ENCODE peak calls at places on chromosomes 7 and 10, in nine cellular contexts. B, H, K, T, Y, Z, F, U and R are unnamed samples.

GRCh38 chr10:116849271-116850057 is at the start of gene ENO4:
- DNase-seq in B (peak), H (peak), K (peak), T (peak), Y (peak), Z (peak), F (peak), U (no peak), R (peak)

GRCh38 chr7:70498232-70498631 is 633.7 kb upstream of the GALNT17 start:
- DNase-seq in B (no peak), H (no peak), K (peak), T (no peak), Y (no peak), Z (no peak), F (no peak), U (no peak), R (no peak)

GRCh38 chr7:725223-726005 is 1.1 kb upstream of the DNAAF5 start:
- DNase-seq in B (no peak), H (peak), K (peak), T (no peak), Y (peak), Z (no peak), F (no peak), U (peak), R (no peak)

GRCh38 chr10:8365935-8366911 is 311.7 kb downstream of the GATA3 start:
- DNase-seq in B (peak), H (peak), K (peak), T (no peak), Y (peak), Z (no peak), F (no peak), U (no peak), R (no peak)

GRCh38 chr7:115851291-115851690 is 179.3 kb downstream of the TFEC start:
- DNase-seq in B (peak), H (peak), K (peak), T (no peak), Y (peak), Z (no peak), F (peak), U (no peak), R (no peak)

GRCh38 chr10:103038570-103038969 is 120.5 kb downstream of the CNNM2 start:
- DNase-seq in B (no peak), H (peak), K (no peak), T (no peak), Y (peak), Z (no peak), F (no peak), U (no peak), R (no peak)

GRCh38 chr10:112985701-112986510 is 35.9 kb downstream of the TCF7L2 start:
- DNase-seq in B (no peak), H (peak), K (peak), T (no peak), Y (peak), Z (no peak), F (no peak), U (no peak), R (no peak)

GRCh38 chr10:75716506-75716905 is 285.1 kb downstream of the LRMDA start:
- DNase-seq in B (no peak), H (no peak), K (no peak), T (no peak), Y (no peak), Z (no peak), F (no peak), U (no peak), R (no peak)

GRCh38 chr10:132162021-132162531 is 24.7 kb upstream of the DPYSL4 start:
- DNase-seq in B (no peak), H (no peak), K (no peak), T (no peak), Y (no peak), Z (no peak), F (no peak), U (no peak), R (no peak)

GRCh38 chr7:31068006-31068675 is 16.0 kb downstream of the ADCYAP1R1 start:
- DNase-seq in B (no peak), H (no peak), K (no peak), T (no peak), Y (no peak), Z (no peak), F (no peak), U (no peak), R (peak)

GRCh38 chr10:110356628-110357245 is 52.0 kb upstream of the SMNDC1 start:
- DNase-seq in B (no peak), H (peak), K (peak), T (no peak), Y (peak), Z (no peak), F (no peak), U (no peak), R (peak)

GRCh38 chr7:16801579-16801978 is 3.2 kb downstream of the AGR2 start:
- DNase-seq in B (no peak), H (no peak), K (no peak), T (no peak), Y (no peak), Z (no peak), F (no peak), U (no peak), R (no peak)

GRCh38 chr7:105906690-105907089 is 30.3 kb upstream of the ATXN7L1 start:
- DNase-seq in B (no peak), H (peak), K (peak), T (no peak), Y (no peak), Z (no peak), F (no peak), U (no peak), R (no peak)

GRCh38 chr10:17206210-17206709 is 4.8 kb upstream of the TRDMT1 start:
- DNase-seq in B (no peak), H (peak), K (peak), T (no peak), Y (peak), Z (no peak), F (no peak), U (no peak), R (no peak)

GRCh38 chr7:913736-914520 is 37.6 kb downstream of the GET4 start:
- DNase-seq in B (no peak), H (no peak), K (no peak), T (no peak), Y (no peak), Z (no peak), F (no peak), U (no peak), R (peak)

GRCh38 chr10:65040796-65041195 is 1519.6 kb downstream of the REEP3 start:
- DNase-seq in B (no peak), H (no peak), K (no peak), T (no peak), Y (no peak), Z (no peak), F (no peak), U (no peak), R (no peak)

GRCh38 chr7:123327661-123328060 is 127.9 kb upstream of the SLC13A1 start:
- DNase-seq in B (no peak), H (no peak), K (no peak), T (no peak), Y (peak), Z (no peak), F (no peak), U (no peak), R (no peak)

GRCh38 chr10:132590094-132590751 is 52.6 kb downstream of the INPP5A start:
- DNase-seq in B (no peak), H (no peak), K (no peak), T (no peak), Y (no peak), Z (no peak), F (no peak), U (no peak), R (no peak)

DNA sequence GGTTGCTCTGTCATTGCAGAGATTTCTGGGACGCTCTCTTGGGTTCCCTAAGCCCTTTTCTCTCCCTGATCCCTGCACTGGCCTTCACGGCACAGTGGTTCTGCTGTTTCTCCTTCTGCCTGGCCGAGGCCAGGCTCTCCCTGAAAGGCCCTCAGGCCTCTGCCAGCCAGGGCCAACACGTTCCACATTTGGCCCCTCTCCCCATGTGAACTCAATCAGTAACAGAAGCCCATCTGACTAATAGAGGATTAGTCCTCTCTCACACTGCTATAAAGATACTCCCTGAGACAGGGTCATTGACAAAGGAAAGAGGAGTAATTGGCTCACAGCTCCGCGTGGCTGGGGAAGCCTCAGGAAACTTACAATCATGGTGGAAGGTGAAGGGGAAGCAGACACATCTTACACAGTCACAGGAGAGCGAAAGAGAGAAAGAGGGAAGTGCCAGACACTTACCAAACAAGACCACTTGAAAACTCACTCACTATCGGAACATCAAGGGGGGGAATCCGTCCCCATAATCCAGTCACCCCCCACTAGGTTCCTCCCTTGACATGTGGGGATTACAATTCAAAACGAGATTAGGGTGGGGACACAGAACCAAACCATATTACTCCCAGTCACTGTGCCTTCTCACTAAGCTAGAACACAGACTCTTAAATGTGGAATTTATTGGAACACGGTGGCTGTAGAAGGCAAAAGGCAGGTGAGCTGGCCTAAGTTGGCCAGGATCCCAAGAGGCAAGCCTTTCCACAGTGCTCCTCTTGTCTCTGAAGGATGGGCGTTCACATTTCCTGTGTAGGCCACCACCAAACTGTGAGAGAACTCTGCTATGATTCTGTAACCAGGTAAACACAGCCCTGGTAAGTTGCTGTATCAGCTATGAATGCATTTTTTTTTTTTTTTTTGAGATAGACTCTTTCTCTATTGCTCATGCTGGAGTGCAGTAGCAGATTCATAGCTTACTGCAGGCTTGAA is 8.8 kb downstream of the FZD8 start:
- DNase-seq in B (peak), H (no peak), K (no peak), T (no peak), Y (no peak), Z (no peak), F (peak), U (no peak), R (no peak)
- H3K9ac ChIP-seq in B (no peak), H (no peak), K (no peak), T (no peak), Y (no peak), Z (no peak), F (no peak), U (no peak), R (no peak)

GRCh38 chr10:118583611-118584010 is 11.8 kb downstream of the PRLHR start:
- DNase-seq in B (no peak), H (no peak), K (no peak), T (no peak), Y (no peak), Z (no peak), F (no peak), U (no peak), R (no peak)

GRCh38 chr10:118580702-118581101 is 14.7 kb downstream of the PRLHR start:
- DNase-seq in B (no peak), H (no peak), K (no peak), T (no peak), Y (no peak), Z (no peak), F (no peak), U (no peak), R (no peak)

GRCh38 chr10:118584181-118584954 is 11.1 kb downstream of the PRLHR start:
- DNase-seq in B (no peak), H (peak), K (peak), T (no peak), Y (peak), Z (no peak), F (no peak), U (no peak), R (no peak)

GRCh38 chr10:118582511-118582910 is 12.9 kb downstream of the PRLHR start:
- DNase-seq in B (no peak), H (no peak), K (no peak), T (no peak), Y (no peak), Z (no peak), F (no peak), U (no peak), R (no peak)

GRCh38 chr10:118581340-118581739 is 14.1 kb downstream of the PRLHR start:
- DNase-seq in B (no peak), H (no peak), K (no peak), T (no peak), Y (no peak), Z (no peak), F (no peak), U (no peak), R (no peak)
- H3K27ac ChIP-seq in B (no peak), H (no peak), K (no peak), T (no peak), Y (no peak), Z (no peak), F (no peak), U (no peak), R (no peak)

GRCh38 chr7:135758531-135758932 is 9.9 kb upstream of the FAM180A start:
- DNase-seq in B (peak), H (peak), K (peak), T (no peak), Y (no peak), Z (peak), F (peak), U (no peak), R (peak)
- H3K9ac ChIP-seq in B (no peak), H (no peak), K (no peak), T (no peak), Y (peak), Z (no peak), F (no peak), U (no peak), R (no peak)

GRCh38 chr7:80942261-80943041 is 23.6 kb upstream of the SEMA3C start:
- DNase-seq in B (peak), H (peak), K (peak), T (peak), Y (peak), Z (no peak), F (no peak), U (no peak), R (peak)
- H3K27ac ChIP-seq in B (no peak), H (peak), K (peak), T (peak), Y (peak), Z (no peak), F (no peak), U (no peak), R (no peak)

GRCh38 chr10:31701546-31701945 is 227.1 kb downstream of the ARHGAP12 start:
- DNase-seq in B (no peak), H (no peak), K (no peak), T (no peak), Y (no peak), Z (no peak), F (no peak), U (no peak), R (no peak)
- H3K9ac ChIP-seq in B (no peak), H (no peak), K (no peak), T (no peak), Y (peak), Z (no peak), F (no peak), U (no peak), R (no peak)

GRCh38 chr10:95440756-95441546 is 120.2 kb downstream of the SORBS1 start:
- DNase-seq in B (no peak), H (no peak), K (peak), T (no peak), Y (no peak), Z (no peak), F (no peak), U (no peak), R (no peak)

GRCh38 chr10:95441547-95441923 is 119.6 kb downstream of the SORBS1 start:
- DNase-seq in B (no peak), H (no peak), K (no peak), T (no peak), Y (no peak), Z (no peak), F (no peak), U (no peak), R (no peak)

GRCh38 chr10:95437669-95438068 is 123.5 kb downstream of the SORBS1 start:
- DNase-seq in B (peak), H (no peak), K (no peak), T (no peak), Y (no peak), Z (no peak), F (no peak), U (no peak), R (no peak)

GRCh38 chr10:95440326-95440725 is 120.8 kb downstream of the SORBS1 start:
- DNase-seq in B (no peak), H (no peak), K (no peak), T (no peak), Y (no peak), Z (no peak), F (no peak), U (no peak), R (no peak)

DNA sequence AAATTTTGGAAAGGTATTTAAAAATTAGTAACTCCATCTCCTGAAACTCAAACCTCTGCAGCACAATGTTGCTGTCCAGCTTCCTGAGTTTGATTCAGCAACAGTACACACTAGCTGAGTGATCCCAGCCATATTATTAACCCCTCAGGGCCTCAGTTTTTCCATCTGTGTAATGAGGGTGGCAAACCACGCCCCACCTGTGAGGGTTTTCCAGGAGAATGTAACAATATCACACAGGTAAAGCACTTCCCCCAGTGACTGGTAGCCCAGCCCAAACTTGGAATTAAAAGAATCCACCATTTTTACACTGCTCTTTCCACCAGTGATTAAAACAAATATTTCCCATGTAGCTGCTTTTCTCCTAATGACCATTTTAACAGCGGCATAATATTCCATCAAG is 122.4 kb downstream of the SORBS1 start:
- DNase-seq in B (no peak), H (no peak), K (no peak), T (no peak), Y (no peak), Z (no peak), F (no peak), U (no peak), R (no peak)
- H3K27ac ChIP-seq in B (no peak), H (no peak), K (no peak), T (no peak), Y (no peak), Z (no peak), F (no peak), U (no peak), R (no peak)